ENCODE peak calls at places on chromosomes 2 and 18, in nine cellular contexts. One of them, this sample, is unnamed.
A peak's percentile ranks its signal among the peaks of the same experiment; 100 is the strongest.

GRCh38 chr2:236744316-236745105 is 174.9 kb downstream of the ACKR3 start:
- DNase-seq in choroid plexus epithelial cell: peak; percentile 99
- DNase-seq in nephron progenitor cell: no peak
- DNase-seq in AG09319: peak; percentile 99
- DNase-seq in HL-60: no peak
- DNase-seq in HFFc6: peak; percentile 95
- DNase-seq in cardiac fibroblast: peak; percentile 89
- DNase-seq in left lung: peak; percentile 58
- DNase-seq in GM13976: no peak
- DNase-seq in this sample: peak; percentile 89

GRCh38 chr2:207823865-207824264 is 54.2 kb upstream of the FZD5 start:
- DNase-seq in choroid plexus epithelial cell: no peak
- DNase-seq in nephron progenitor cell: no peak
- DNase-seq in AG09319: no peak
- DNase-seq in HL-60: no peak
- DNase-seq in HFFc6: no peak
- DNase-seq in cardiac fibroblast: no peak
- DNase-seq in left lung: no peak
- DNase-seq in GM13976: no peak
- DNase-seq in this sample: no peak

GRCh38 chr2:142422041-142422440 is 291.2 kb upstream of the LRP1B start:
- DNase-seq in choroid plexus epithelial cell: no peak
- DNase-seq in nephron progenitor cell: no peak
- DNase-seq in AG09319: no peak
- DNase-seq in HL-60: no peak
- DNase-seq in HFFc6: no peak
- DNase-seq in cardiac fibroblast: no peak
- DNase-seq in left lung: no peak
- DNase-seq in GM13976: no peak
- DNase-seq in this sample: no peak

GRCh38 chr2:30193104-30193681 is 38.1 kb upstream of the LBH start:
- DNase-seq in choroid plexus epithelial cell: no peak
- DNase-seq in nephron progenitor cell: no peak
- DNase-seq in AG09319: no peak
- DNase-seq in HL-60: no peak
- DNase-seq in HFFc6: no peak
- DNase-seq in cardiac fibroblast: no peak
- DNase-seq in left lung: no peak
- DNase-seq in GM13976: no peak
- DNase-seq in this sample: no peak

GRCh38 chr2:30225131-30225762 is 6.1 kb upstream of the LBH start:
- DNase-seq in choroid plexus epithelial cell: peak; percentile 92
- DNase-seq in nephron progenitor cell: peak; percentile 39
- DNase-seq in AG09319: no peak
- DNase-seq in HL-60: no peak
- DNase-seq in HFFc6: peak; percentile 23
- DNase-seq in cardiac fibroblast: peak; percentile 52
- DNase-seq in left lung: no peak
- DNase-seq in GM13976: peak; percentile 46
- DNase-seq in this sample: peak; percentile 76

GRCh38 chr2:143397886-143398614 is 268.8 kb downstream of the ARHGAP15 start:
- DNase-seq in choroid plexus epithelial cell: peak; percentile 63
- DNase-seq in nephron progenitor cell: no peak
- DNase-seq in AG09319: no peak
- DNase-seq in HL-60: no peak
- DNase-seq in HFFc6: peak; percentile 29
- DNase-seq in cardiac fibroblast: peak; percentile 47
- DNase-seq in left lung: no peak
- DNase-seq in GM13976: no peak
- DNase-seq in this sample: peak; percentile 51

GRCh38 chr2:23009545-23010149 is 375.3 kb upstream of the KLHL29 start:
- DNase-seq in choroid plexus epithelial cell: peak; percentile 54
- DNase-seq in nephron progenitor cell: no peak
- DNase-seq in AG09319: no peak
- DNase-seq in HL-60: no peak
- DNase-seq in HFFc6: peak; percentile 13
- DNase-seq in cardiac fibroblast: peak; percentile 34
- DNase-seq in left lung: no peak
- DNase-seq in GM13976: no peak
- DNase-seq in this sample: peak; percentile 4

GRCh38 chr18:72849671-72850070 is 18.1 kb downstream of the NETO1 start:
- DNase-seq in choroid plexus epithelial cell: no peak
- DNase-seq in nephron progenitor cell: no peak
- DNase-seq in AG09319: no peak
- DNase-seq in HL-60: no peak
- DNase-seq in HFFc6: no peak
- DNase-seq in cardiac fibroblast: no peak
- DNase-seq in left lung: no peak
- DNase-seq in GM13976: no peak
- DNase-seq in this sample: no peak

GRCh38 chr2:54258171-54258570 is 2.1 kb upstream of the TSPYL6 start:
- DNase-seq in choroid plexus epithelial cell: peak; percentile 81
- DNase-seq in nephron progenitor cell: no peak
- DNase-seq in AG09319: no peak
- DNase-seq in HL-60: no peak
- DNase-seq in HFFc6: no peak
- DNase-seq in cardiac fibroblast: peak; percentile 43
- DNase-seq in left lung: no peak
- DNase-seq in GM13976: no peak
- DNase-seq in this sample: peak; percentile 20

GRCh38 chr2:176817061-176817565 is 395.5 kb upstream of the HNRNPA3 start:
- DNase-seq in choroid plexus epithelial cell: no peak
- DNase-seq in nephron progenitor cell: peak; percentile 18
- DNase-seq in AG09319: no peak
- DNase-seq in HL-60: no peak
- DNase-seq in HFFc6: no peak
- DNase-seq in cardiac fibroblast: no peak
- DNase-seq in left lung: no peak
- DNase-seq in GM13976: no peak
- DNase-seq in this sample: no peak

GRCh38 chr2:170148161-170148560 is 29.8 kb upstream of the MYO3B start:
- DNase-seq in choroid plexus epithelial cell: no peak
- DNase-seq in nephron progenitor cell: no peak
- DNase-seq in AG09319: no peak
- DNase-seq in HL-60: no peak
- DNase-seq in HFFc6: no peak
- DNase-seq in cardiac fibroblast: peak; percentile 31
- DNase-seq in left lung: no peak
- DNase-seq in GM13976: no peak
- DNase-seq in this sample: peak; percentile 28

GRCh38 chr2:150997702-150998480 is 263.8 kb downstream of the RBM43 start:
- DNase-seq in choroid plexus epithelial cell: no peak
- DNase-seq in nephron progenitor cell: no peak
- DNase-seq in AG09319: peak; percentile 47
- DNase-seq in HL-60: no peak
- DNase-seq in HFFc6: no peak
- DNase-seq in cardiac fibroblast: no peak
- DNase-seq in left lung: no peak
- DNase-seq in GM13976: no peak
- DNase-seq in this sample: peak; percentile 19

DNA sequence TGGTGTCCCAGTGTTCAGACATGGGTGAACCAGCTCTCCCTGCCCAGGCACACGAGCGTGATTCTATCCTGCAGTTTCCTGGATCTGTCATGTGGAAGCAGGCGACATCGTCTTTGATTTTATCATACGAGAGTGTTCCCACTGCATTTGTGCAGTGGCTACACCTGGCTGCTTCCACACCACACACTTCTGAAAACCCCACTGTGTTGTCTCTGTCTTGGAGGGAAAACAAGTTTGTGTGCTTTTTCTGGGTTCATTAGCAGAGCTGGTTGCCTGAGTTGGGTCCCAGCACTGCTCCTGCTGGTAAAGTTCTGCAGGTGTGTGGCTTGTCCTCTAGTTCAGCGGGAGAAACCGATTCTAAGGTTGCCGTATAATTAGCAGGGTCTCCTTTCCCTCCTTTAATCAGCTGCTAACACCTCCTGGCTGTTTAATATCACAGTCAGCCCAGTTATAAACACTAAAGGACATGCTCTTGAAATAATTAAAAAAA is 58.5 kb upstream of the TWIST2 start:
- DNase-seq in choroid plexus epithelial cell: no peak
- DNase-seq in nephron progenitor cell: no peak
- DNase-seq in AG09319: no peak
- DNase-seq in HL-60: no peak
- DNase-seq in HFFc6: peak; percentile 21
- DNase-seq in cardiac fibroblast: no peak
- DNase-seq in left lung: no peak
- DNase-seq in GM13976: no peak
- DNase-seq in this sample: no peak
- TF ChIP-seq CTCF in choroid plexus epithelial cell: no peak
- TF ChIP-seq CTCF in nephron progenitor cell: no peak
- TF ChIP-seq CTCF in AG09319: peak; percentile 16
- TF ChIP-seq CTCF in HL-60: no peak
- TF ChIP-seq CTCF in HFFc6: peak; percentile 31
- TF ChIP-seq CTCF in cardiac fibroblast: no peak
- TF ChIP-seq CTCF in left lung: no peak
- TF ChIP-seq CTCF in GM13976: no peak
- TF ChIP-seq CTCF in this sample: no peak

GRCh38 chr18:8705280-8705940 is at the start of gene MTCL1:
- DNase-seq in choroid plexus epithelial cell: peak; percentile 49
- DNase-seq in nephron progenitor cell: peak; percentile 57
- DNase-seq in AG09319: no peak
- DNase-seq in HL-60: peak; percentile 4
- DNase-seq in HFFc6: peak; percentile 53
- DNase-seq in cardiac fibroblast: peak; percentile 61
- DNase-seq in left lung: no peak
- DNase-seq in GM13976: peak; percentile 76
- DNase-seq in this sample: peak; percentile 46

GRCh38 chr18:8702668-8703067 is 2.7 kb upstream of the MTCL1 start:
- DNase-seq in choroid plexus epithelial cell: no peak
- DNase-seq in nephron progenitor cell: no peak
- DNase-seq in AG09319: no peak
- DNase-seq in HL-60: no peak
- DNase-seq in HFFc6: no peak
- DNase-seq in cardiac fibroblast: no peak
- DNase-seq in left lung: no peak
- DNase-seq in GM13976: no peak
- DNase-seq in this sample: no peak

GRCh38 chr18:8704361-8705279 is 736 bp upstream of the MTCL1 start:
- DNase-seq in choroid plexus epithelial cell: peak; percentile 89
- DNase-seq in nephron progenitor cell: peak; percentile 95
- DNase-seq in AG09319: peak; percentile 87
- DNase-seq in HL-60: peak; percentile 53
- DNase-seq in HFFc6: peak; percentile 93
- DNase-seq in cardiac fibroblast: peak; percentile 83
- DNase-seq in left lung: peak; percentile 89
- DNase-seq in GM13976: peak; percentile 97
- DNase-seq in this sample: peak; percentile 92

GRCh38 chr18:8703181-8703638 is 2.1 kb upstream of the MTCL1 start:
- DNase-seq in choroid plexus epithelial cell: no peak
- DNase-seq in nephron progenitor cell: peak; percentile 19
- DNase-seq in AG09319: no peak
- DNase-seq in HL-60: no peak
- DNase-seq in HFFc6: no peak
- DNase-seq in cardiac fibroblast: no peak
- DNase-seq in left lung: no peak
- DNase-seq in GM13976: no peak
- DNase-seq in this sample: no peak

DNA sequence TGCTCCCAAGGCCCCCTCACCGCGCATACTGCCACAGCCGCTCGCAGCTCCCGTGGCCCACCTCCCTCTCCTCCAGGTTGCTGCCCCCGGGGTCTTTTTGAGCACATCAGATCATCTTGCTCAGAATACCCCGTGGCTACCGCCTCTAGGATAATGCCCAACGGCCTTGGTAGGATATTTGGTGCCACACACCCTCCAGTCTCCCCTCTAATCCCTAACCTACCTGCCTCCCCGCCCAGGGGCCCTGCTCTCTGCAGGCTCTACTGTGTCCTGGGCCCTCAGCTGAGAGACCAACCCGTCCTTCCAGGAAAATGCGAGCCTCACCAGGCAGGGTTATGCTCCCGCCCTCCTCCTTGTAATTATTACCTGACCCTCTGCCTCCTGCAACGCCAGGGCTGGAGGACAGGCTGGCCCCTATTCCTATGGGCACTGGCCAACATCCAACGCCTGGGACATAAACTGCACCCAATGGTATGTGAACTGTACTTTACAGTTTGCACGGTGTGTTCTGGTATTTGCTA is 1.5 kb upstream of the MTCL1 start:
- DNase-seq in choroid plexus epithelial cell: no peak
- DNase-seq in nephron progenitor cell: no peak
- DNase-seq in AG09319: no peak
- DNase-seq in HL-60: no peak
- DNase-seq in HFFc6: no peak
- DNase-seq in cardiac fibroblast: no peak
- DNase-seq in left lung: no peak
- DNase-seq in GM13976: peak; percentile 26
- DNase-seq in this sample: no peak
- TF ChIP-seq CTCF in choroid plexus epithelial cell: no peak
- TF ChIP-seq CTCF in nephron progenitor cell: no peak
- TF ChIP-seq CTCF in AG09319: no peak
- TF ChIP-seq CTCF in HL-60: no peak
- TF ChIP-seq CTCF in HFFc6: no peak
- TF ChIP-seq CTCF in cardiac fibroblast: no peak
- TF ChIP-seq CTCF in left lung: no peak
- TF ChIP-seq CTCF in GM13976: no peak
- TF ChIP-seq CTCF in this sample: no peak

GRCh38 chr18:48007955-48008701 is 77.7 kb upstream of the SMAD2 start:
- DNase-seq in choroid plexus epithelial cell: peak; percentile 54
- DNase-seq in nephron progenitor cell: peak; percentile 87
- DNase-seq in AG09319: no peak
- DNase-seq in HL-60: no peak
- DNase-seq in HFFc6: no peak
- DNase-seq in cardiac fibroblast: peak; percentile 32
- DNase-seq in left lung: peak; percentile 81
- DNase-seq in GM13976: peak; percentile 87
- DNase-seq in this sample: peak; percentile 30
- TF ChIP-seq CTCF in choroid plexus epithelial cell: no peak
- TF ChIP-seq CTCF in nephron progenitor cell: peak; percentile 48
- TF ChIP-seq CTCF in AG09319: peak; percentile 31
- TF ChIP-seq CTCF in HL-60: no peak
- TF ChIP-seq CTCF in HFFc6: peak; percentile 79
- TF ChIP-seq CTCF in cardiac fibroblast: no peak
- TF ChIP-seq CTCF in left lung: peak; percentile 74
- TF ChIP-seq CTCF in GM13976: peak; percentile 20
- TF ChIP-seq CTCF in this sample: peak; percentile 32

DNA sequence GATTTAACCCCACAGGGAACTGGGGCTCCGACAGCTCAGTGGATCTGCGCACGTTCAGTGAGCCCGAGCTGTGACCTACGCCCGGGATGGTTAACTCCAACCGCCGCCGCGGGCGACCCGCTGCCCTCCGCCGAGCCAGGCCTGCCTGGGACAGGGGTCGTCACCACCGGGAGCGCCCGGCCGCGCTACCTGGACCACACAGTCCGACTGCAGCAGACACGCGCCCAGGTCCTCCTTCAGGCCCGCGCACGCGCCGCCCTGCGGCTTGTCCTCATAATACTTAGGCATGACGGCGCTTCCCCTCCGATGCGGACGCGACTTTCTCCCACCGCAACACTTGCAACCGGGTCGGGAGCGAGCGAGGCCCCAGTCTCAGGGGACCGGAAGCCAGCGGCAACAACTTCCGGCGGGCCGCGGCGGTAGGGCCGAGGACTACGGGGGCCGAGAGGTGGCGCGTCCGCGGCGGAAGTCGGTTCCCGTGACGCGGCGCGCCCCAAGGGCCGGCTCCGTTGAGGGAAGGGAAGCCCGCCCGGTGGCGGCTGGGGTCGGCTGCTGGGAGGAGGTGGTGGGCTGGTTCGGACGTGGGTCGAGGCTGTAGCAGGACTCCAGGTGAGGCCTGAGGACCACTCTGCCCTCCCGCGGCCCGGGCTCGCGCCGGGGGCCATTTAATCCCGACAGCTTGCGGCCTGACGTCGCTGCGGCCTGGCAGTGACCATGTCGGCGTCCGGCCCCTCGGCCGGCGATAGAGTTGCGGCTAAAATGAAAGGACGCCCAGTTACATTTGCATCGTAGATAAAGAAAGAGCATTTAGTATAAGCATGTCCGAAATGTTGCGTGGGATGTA is at the start of the genes COA5 and UNC50:
- DNase-seq in choroid plexus epithelial cell: peak; percentile 92
- DNase-seq in nephron progenitor cell: peak; percentile 90
- DNase-seq in AG09319: peak; percentile 76
- DNase-seq in HL-60: peak; percentile 93
- DNase-seq in HFFc6: peak; percentile 86
- DNase-seq in cardiac fibroblast: peak; percentile 92
- DNase-seq in left lung: peak; percentile 89
- DNase-seq in GM13976: peak; percentile 98
- DNase-seq in this sample: peak; percentile 95
- TF ChIP-seq CTCF in choroid plexus epithelial cell: no peak
- TF ChIP-seq CTCF in nephron progenitor cell: no peak
- TF ChIP-seq CTCF in AG09319: no peak
- TF ChIP-seq CTCF in HL-60: no peak
- TF ChIP-seq CTCF in HFFc6: peak; percentile 39
- TF ChIP-seq CTCF in cardiac fibroblast: no peak
- TF ChIP-seq CTCF in left lung: no peak
- TF ChIP-seq CTCF in GM13976: peak; percentile 22
- TF ChIP-seq CTCF in this sample: no peak

This sample was measured in fibroblast of villous mesenchyme.